ENCODE peak calls at places on chromosomes 1 and 21, in five cellular contexts. C is uterus, F is cardiac muscle cell, P is heart right ventricle, T is astrocyte. Q is an unnamed sample. For H3K9me3, the result is how much of the 10 kb centered on the place peaks cover.

GRCh38 chr1:29395724-29396437 is 159.6 kb downstream of the PTPRU start:
- DNase-seq in C (no peak), F (no peak), P (no peak), T (no peak), Q (peak)

GRCh38 chr1:168696125-168696524 is 32.9 kb downstream of the DPT start:
- DNase-seq in C (no peak), F (no peak), P (no peak), T (no peak), Q (no peak)

GRCh38 chr1:174160109-174160473 is 771 bp downstream of the RABGAP1L start:
- DNase-seq in C (peak), F (peak), P (peak), T (no peak), Q (peak)

GRCh38 chr1:211910136-211910884 is 79.7 kb upstream of the LPGAT1 start:
- DNase-seq in C (no peak), F (no peak), P (no peak), T (no peak), Q (no peak)

GRCh38 chr21:42680429-42680828 is 27.0 kb downstream of the PDE9A start:
- DNase-seq in C (no peak), F (no peak), P (no peak), T (no peak), Q (no peak)

GRCh38 chr1:47557086-47557866 is 119.4 kb downstream of the FOXD2 start:
- DNase-seq in C (no peak), F (no peak), P (no peak), T (no peak), Q (no peak)

GRCh38 chr1:59128784-59129227 is 168.1 kb upstream of the FGGY start:
- DNase-seq in C (no peak), F (peak), P (no peak), T (peak), Q (peak)

GRCh38 chr1:83918688-83919285 is 80.1 kb downstream of the TTLL7 start:
- DNase-seq in C (no peak), F (no peak), P (no peak), T (no peak), Q (no peak)

GRCh38 chr1:101086783-101087182 is 61.2 kb upstream of the DPH5 start:
- DNase-seq in C (no peak), F (no peak), P (no peak), T (no peak), Q (no peak)

GRCh38 chr1:215076312-215076711 is 6.2 kb upstream of the KCNK2 start:
- DNase-seq in C (no peak), F (peak), P (no peak), T (peak), Q (no peak)

GRCh38 chr21:25563399-25564116 is 43.7 kb downstream of the MRPL39 start:
- DNase-seq in C (no peak), F (peak), P (no peak), T (peak), Q (no peak)

GRCh38 chr1:214451591-214451990 is 99.8 kb downstream of the PTPN14 start:
- DNase-seq in C (no peak), F (no peak), P (no peak), T (peak), Q (no peak)

GRCh38 chr21:33441489-33442477 is 38.0 kb downstream of the TMEM50B start:
- DNase-seq in C (no peak), F (peak), P (peak), T (peak), Q (peak)

GRCh38 chr1:222616535-222616934 is 1.4 kb upstream of the MIA3 start:
- DNase-seq in C (peak), F (peak), P (no peak), T (peak), Q (no peak)

GRCh38 chr1:56147459-56147858 is 431.9 kb downstream of the PLPP3 start:
- DNase-seq in C (no peak), F (no peak), P (no peak), T (no peak), Q (no peak)

DNA sequence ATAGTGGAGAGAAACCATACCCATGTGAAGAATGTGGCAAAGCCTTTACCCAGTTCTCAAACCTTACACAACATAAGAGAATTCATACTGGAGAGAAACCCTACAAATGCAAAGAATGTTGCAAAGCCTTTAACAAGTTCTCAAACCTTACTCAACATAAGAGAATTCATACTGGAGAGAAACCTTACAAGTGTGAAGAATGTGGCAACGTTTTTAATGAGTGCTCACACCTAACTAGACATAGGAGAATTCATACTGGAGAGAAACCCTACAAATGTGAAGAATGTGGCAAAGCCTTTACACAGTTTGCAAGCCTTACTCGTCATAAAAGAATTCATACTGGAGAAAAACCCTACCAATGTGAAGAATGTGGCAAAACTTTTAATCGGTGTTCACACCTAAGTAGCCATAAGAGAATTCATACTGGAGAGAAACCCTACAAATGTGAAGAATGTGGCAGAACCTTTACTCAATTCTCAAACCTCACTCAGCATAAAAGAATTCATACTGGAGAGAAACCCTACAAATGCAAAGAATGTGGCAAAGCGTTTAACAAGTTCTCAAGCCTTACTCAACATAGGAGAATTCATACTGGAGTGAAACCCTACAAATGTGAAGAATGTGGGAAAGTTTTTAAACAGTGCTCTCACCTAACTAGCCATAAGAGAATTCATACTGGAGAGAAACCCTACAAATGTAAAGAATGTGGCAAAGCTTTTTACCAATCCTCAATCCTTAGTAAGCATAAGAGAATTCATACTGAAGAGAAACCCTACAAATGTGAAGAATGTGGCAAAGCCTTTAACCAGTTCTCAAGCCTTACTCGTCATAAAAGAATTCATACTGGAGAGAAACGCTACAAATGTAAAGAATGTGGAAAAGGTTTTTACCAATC is 80.0 kb downstream of the JMJD4 start:
- DNase-seq in C (no peak), F (no peak), P (no peak), T (no peak), Q (peak)
- H3K9me3 ChIP-seq in C (half or more), F (under half), P (under half), T (under half), Q (under half)

DNA sequence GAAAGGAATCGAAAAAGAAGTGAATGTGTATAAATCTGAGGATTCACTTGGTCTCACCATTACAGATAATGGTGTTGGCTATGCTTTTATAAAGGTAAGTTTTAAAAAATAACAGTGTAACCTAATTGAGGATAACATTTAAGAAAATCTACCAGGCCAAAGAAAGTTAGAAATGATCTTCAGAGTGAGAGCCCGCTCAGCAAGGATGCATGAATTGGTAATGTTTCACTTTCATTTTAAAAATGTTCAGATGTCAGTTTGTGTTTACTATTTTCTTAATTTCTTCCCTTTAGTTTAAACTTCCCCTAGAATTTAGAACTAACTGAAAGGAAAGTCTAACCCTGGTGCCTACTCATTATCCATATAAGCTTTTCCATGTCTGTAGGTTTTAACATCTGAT is 35.0 kb downstream of the GIPC2 start:
- DNase-seq in C (no peak), F (no peak), P (no peak), T (no peak), Q (no peak)
- H3K4me3 ChIP-seq in C (no peak), F (no peak), P (peak), T (no peak), Q (no peak)

GRCh38 chr1:150805899-150806298 is 2.2 kb downstream of the CTSK start:
- DNase-seq in C (no peak), F (no peak), P (no peak), T (no peak), Q (no peak)

GRCh38 chr1:150808134-150808533 is at the start of gene CTSK:
- DNase-seq in C (peak), F (peak), P (peak), T (no peak), Q (peak)

GRCh38 chr1:150808851-150809250 is 791 bp upstream of the CTSK start:
- DNase-seq in C (no peak), F (no peak), P (no peak), T (no peak), Q (no peak)

GRCh38 chr1:150807257-150807637 is 813 bp downstream of the CTSK start:
- DNase-seq in C (no peak), F (peak), P (no peak), T (no peak), Q (no peak)

DNA sequence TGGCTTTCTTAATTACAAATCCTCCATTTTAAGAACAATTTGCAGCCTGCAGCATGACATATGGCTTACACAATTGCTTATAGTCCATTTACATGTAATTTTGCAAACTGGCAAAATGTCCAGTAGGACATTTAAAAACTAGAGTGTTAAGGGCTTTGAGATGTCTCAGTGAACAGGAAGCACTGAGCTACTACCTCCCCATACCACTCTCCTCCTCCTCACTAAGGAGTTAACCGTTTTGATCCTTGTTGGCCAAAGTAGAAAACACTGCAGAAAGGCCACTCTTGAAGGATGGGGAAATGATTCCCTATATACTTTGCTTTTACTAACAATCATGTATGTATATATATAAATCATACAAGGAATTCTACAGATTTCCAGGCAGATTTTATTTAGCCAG is 386 bp downstream of the CTSK start:
- DNase-seq in C (no peak), F (peak), P (no peak), T (no peak), Q (no peak)
- H3K27ac ChIP-seq in C (peak), F (no peak), P (no peak), T (no peak), Q (no peak)

DNA sequence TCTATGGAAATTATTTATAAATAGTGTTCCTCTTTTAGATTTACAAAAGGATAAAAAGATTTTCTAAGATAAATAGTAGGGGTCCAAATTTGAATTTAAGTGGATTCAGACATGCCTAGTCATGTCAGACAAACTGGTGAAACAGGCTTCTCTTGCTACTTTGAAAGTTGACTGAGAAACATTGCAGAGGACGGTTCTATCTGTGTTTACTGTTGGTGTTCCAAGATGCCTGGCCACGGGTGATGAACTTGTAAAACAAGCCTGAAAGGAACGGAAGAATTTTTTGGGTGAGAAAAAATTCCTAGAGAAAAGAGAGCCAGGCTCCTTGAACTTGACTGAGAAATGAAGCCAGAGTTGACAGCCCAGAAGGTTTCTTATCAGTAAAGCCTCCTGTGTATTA is 2.2 kb downstream of the KRTAP19-1 start:
- DNase-seq in C (no peak), F (no peak), P (no peak), T (no peak), Q (no peak)
- H3K9me3 ChIP-seq in C (under half), F (under half), P (under half), T (under half), Q (under half)

GRCh38 chr1:42817976-42818375 is 779 bp upstream of the SVBP start:
- DNase-seq in C (no peak), F (no peak), P (no peak), T (no peak), Q (no peak)
- H3K4me3 ChIP-seq in C (no peak), F (no peak), P (peak), T (peak), Q (no peak)

DNA sequence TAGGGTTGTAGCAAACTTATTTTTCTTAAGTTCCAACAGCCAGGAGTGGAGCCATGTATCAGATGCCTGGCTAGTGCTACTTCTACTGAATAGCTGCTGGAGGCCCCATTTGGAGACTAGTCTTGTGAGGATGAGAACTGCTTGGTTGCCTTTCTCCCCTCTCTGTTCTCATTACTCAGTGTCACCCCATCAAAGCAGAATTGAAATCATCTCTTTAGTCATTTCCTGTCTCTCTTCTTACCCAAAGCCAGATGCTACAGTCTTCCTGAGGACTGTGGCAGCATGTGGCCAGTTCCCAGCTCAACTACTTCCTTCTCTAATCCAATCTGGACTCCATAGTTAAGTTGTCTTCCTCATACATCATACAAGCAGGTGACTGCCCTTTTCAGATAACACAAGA is 197.5 kb downstream of the BRINP2 start:
- DNase-seq in C (no peak), F (no peak), P (no peak), T (peak), Q (no peak)
- H3K27ac ChIP-seq in C (no peak), F (no peak), P (no peak), T (no peak), Q (no peak)

DNA sequence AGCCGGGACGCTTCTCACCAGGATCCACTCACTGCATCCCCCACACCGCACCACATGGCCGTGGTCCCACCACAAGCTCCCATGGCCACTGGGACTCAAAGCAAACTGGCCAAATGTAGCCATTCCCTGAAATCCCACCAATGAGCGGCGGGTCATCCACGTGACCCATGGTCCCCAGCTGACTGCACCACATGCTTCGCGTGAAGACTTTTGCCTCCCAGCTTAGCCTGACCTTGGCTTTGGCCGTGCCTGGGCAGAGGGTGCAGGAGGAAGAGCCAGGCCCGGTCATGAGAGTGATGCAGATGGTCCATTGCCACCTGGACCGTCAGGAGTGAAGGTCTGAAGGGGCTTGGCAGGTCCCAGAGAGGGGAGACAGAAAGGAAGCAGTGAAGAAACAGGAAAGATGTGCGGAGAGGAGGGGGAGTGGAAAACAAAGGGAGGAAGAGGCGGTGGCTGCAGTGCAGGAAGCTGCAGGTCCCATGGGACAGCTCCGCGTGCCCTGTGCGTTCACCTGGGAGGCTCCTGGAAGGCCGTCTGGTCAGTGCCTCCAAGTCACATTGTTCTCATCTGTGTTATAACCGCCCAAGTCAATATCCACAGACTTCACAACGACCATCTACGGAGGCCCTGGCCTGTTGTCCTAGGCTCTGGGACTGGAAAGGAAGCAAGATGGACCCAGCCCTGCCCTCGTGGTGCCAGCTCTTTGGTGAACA is 167.8 kb upstream of the AJAP1 start:
- DNase-seq in C (no peak), F (no peak), P (no peak), T (no peak), Q (no peak)
- H3K9me3 ChIP-seq in C (under half), F (under half), P (under half), T (under half), Q (under half)

GRCh38 chr1:96863449-96863848 is 141.9 kb downstream of the PTBP2 start:
- DNase-seq in C (no peak), F (peak), P (no peak), T (no peak), Q (no peak)

GRCh38 chr1:96861836-96862235 is 140.3 kb downstream of the PTBP2 start:
- DNase-seq in C (no peak), F (no peak), P (no peak), T (no peak), Q (no peak)

DNA sequence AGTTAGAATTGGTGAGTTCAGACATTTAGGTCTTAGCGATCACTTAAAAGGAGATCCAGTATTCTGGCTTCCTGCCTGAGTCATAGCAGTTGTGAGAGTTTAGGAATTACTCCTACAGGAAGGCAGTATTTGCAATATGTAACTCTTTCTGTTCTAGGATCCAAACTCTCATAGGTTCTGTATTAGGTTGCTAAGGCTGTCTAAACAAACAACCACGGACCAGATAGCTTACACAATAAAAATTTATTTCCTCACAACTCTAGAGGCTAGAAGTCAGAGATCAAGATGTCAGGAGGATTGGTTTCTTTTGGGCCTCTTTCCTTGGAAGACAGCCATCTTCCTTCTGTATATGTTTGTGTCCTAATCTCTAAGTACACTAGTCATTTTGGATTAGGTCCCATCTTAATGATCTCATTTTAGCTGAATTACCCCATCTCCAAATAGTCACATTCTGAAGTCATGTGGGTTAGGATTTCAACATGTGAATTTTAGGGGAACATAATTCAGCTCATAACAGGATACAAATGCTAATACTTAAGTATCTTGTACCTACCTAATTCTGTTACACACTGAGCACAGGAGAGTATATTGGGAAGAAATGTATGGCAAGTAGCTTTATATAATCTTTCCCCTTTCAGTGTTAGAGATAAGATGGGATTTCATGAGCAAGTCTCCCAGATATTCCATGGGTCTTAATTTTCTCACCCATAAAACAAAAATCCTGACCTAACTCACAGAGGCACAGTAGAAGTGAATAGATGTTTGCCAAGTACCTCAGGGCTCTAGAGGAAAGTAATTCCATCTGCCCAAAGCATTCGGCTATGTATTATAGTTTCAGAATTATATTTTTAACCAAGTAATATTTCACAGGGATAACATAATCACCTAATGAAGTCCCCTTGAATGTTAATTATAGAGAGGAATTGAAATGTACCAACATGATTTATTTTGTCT is 144.4 kb downstream of the PTBP2 start:
- DNase-seq in C (peak), F (peak), P (peak), T (peak), Q (no peak)
- H3K4me3 ChIP-seq in C (no peak), F (no peak), P (no peak), T (no peak), Q (no peak)

Q was measured in SJSA1.